ENCODE peak calls at places on chromosome 10, in ten cellular contexts. S, D, O, X, I, M, H, L, F and P are unnamed samples.

GRCh38 chr10:121442086-121442485 is 156.2 kb downstream of the FGFR2 start:
- DNase-seq in S (no peak), D (no peak), O (no peak), X (no peak), I (no peak), M (no peak), H (no peak), L (no peak), F (no peak), P (no peak)

GRCh38 chr10:22505923-22506685 is 160.8 kb downstream of the SPAG6 start:
- DNase-seq in S (no peak), D (peak), O (no peak), X (no peak), I (no peak), M (no peak), H (no peak), L (no peak), F (peak), P (no peak)

GRCh38 chr10:110415809-110416208 is 81.9 kb upstream of the DUSP5 start:
- DNase-seq in S (peak), D (no peak), O (no peak), X (no peak), I (no peak), M (no peak), H (no peak), L (no peak), F (no peak), P (no peak)

GRCh38 chr10:72334196-72334831 is 20.4 kb downstream of the DNAJB12 start:
- DNase-seq in S (no peak), D (no peak), O (no peak), X (no peak), I (no peak), M (no peak), H (no peak), L (no peak), F (peak), P (no peak)

GRCh38 chr10:24552346-24553016 is 171.2 kb downstream of the ARHGAP21 start:
- DNase-seq in S (peak), D (peak), O (no peak), X (no peak), I (no peak), M (no peak), H (no peak), L (no peak), F (no peak), P (no peak)

GRCh38 chr10:68301790-68302502 is 29.9 kb upstream of the HNRNPH3 start:
- DNase-seq in S (no peak), D (no peak), O (no peak), X (no peak), I (peak), M (peak), H (no peak), L (peak), F (peak), P (no peak)

GRCh38 chr10:64505496-64505895 is 984.3 kb downstream of the REEP3 start:
- DNase-seq in S (no peak), D (no peak), O (no peak), X (no peak), I (no peak), M (no peak), H (no peak), L (no peak), F (no peak), P (no peak)

GRCh38 chr10:70031215-70031614 is 21.4 kb upstream of the MACROH2A2 start:
- DNase-seq in S (no peak), D (no peak), O (no peak), X (no peak), I (no peak), M (no peak), H (no peak), L (no peak), F (no peak), P (no peak)

GRCh38 chr10:27611861-27612450 is 107.9 kb downstream of the RAB18 start:
- DNase-seq in S (no peak), D (no peak), O (no peak), X (no peak), I (no peak), M (peak), H (no peak), L (peak), F (no peak), P (no peak)

GRCh38 chr10:102358717-102359382 is 36.7 kb upstream of the NFKB2 start:
- DNase-seq in S (no peak), D (no peak), O (no peak), X (no peak), I (no peak), M (peak), H (no peak), L (no peak), F (no peak), P (no peak)

GRCh38 chr10:48251152-48251524 is 23.4 kb downstream of the FRMPD2 start:
- DNase-seq in S (no peak), D (no peak), O (no peak), X (no peak), I (no peak), M (peak), H (no peak), L (no peak), F (peak), P (peak)

GRCh38 chr10:76297787-76298281 is 866.4 kb downstream of the LRMDA start:
- DNase-seq in S (no peak), D (no peak), O (no peak), X (no peak), I (no peak), M (no peak), H (no peak), L (no peak), F (no peak), P (no peak)

GRCh38 chr10:96073722-96074121 is 30.3 kb downstream of the CCNJ start:
- DNase-seq in S (no peak), D (peak), O (no peak), X (no peak), I (no peak), M (peak), H (no peak), L (peak), F (peak), P (no peak)

GRCh38 chr10:123061865-123062264 is 53.1 kb downstream of the ACADSB start:
- DNase-seq in S (no peak), D (no peak), O (no peak), X (no peak), I (no peak), M (no peak), H (no peak), L (no peak), F (no peak), P (no peak)

GRCh38 chr10:104100795-104101194 is 15.1 kb upstream of the COL17A1 start:
- DNase-seq in S (no peak), D (no peak), O (no peak), X (no peak), I (peak), M (no peak), H (no peak), L (no peak), F (no peak), P (no peak)

GRCh38 chr10:126702181-126702580 is 31.7 kb upstream of the C10orf90 start:
- DNase-seq in S (no peak), D (no peak), O (no peak), X (no peak), I (no peak), M (peak), H (no peak), L (no peak), F (peak), P (no peak)

GRCh38 chr10:131586958-131587357 is 275.4 kb upstream of the TCERG1L start:
- DNase-seq in S (no peak), D (no peak), O (no peak), X (no peak), I (no peak), M (no peak), H (no peak), L (no peak), F (no peak), P (no peak)